ENCODE peak calls at places on chromosomes 12 and 14, in six cellular contexts. U is Daoy, G is AG08395, E is right lobe of liver, N is NCI-H345, V is NAMALWA. C is an unnamed sample.

GRCh38 chr12:105924526-105925208 is 214.1 kb downstream of the NUAK1 start:
- DNase-seq in U (no peak), N (no peak), V (no peak), E (no peak), G (no peak), C (no peak)

GRCh38 chr14:44846232-44846824 is 115.4 kb downstream of the KLHL28 start:
- DNase-seq in U (peak), G (peak), E (no peak), V (peak), N (peak), C (peak)

GRCh38 chr12:24838531-24838950 is 110.4 kb downstream of the BCAT1 start:
- DNase-seq in N (no peak), E (no peak), U (no peak), G (peak), V (no peak), C (peak)

GRCh38 chr14:101174980-101175606 is 271.6 kb upstream of the RTL1 start:
- DNase-seq in U (no peak), G (no peak), N (peak), E (no peak), V (no peak), C (no peak)

GRCh38 chr14:41144370-41144769 is 462.3 kb upstream of the LRFN5 start:
- DNase-seq in G (no peak), N (no peak), E (no peak), V (no peak), U (no peak), C (no peak)

GRCh38 chr12:6038160-6038559 is 86.3 kb downstream of the VWF start:
- DNase-seq in N (peak), G (peak), V (peak), U (peak), E (peak), C (peak)

GRCh38 chr12:43370299-43370698 is 181.7 kb downstream of the ADAMTS20 start:
- DNase-seq in E (no peak), G (no peak), N (no peak), V (no peak), U (peak), C (peak)

GRCh38 chr14:23177181-23177580 is 6.3 kb downstream of the SLC7A8 start:
- DNase-seq in N (no peak), U (peak), G (no peak), V (no peak), E (no peak), C (no peak)

GRCh38 chr12:130186631-130187269 is 24.5 kb downstream of the FZD10 start:
- DNase-seq in V (no peak), U (peak), G (no peak), E (no peak), N (no peak), C (no peak)

GRCh38 chr14:99969673-99970322 is 95.4 kb upstream of the EVL start:
- DNase-seq in G (no peak), E (no peak), V (no peak), U (no peak), N (no peak), C (no peak)

GRCh38 chr12:45259732-45260480 is 44.0 kb downstream of the ANO6 start:
- DNase-seq in N (no peak), V (no peak), U (no peak), G (peak), E (peak), C (peak)

C was measured in OCI-M1.